ENCODE peak calls at places on chromosome 12, in nine cellular contexts. H, P, B, V, W, G, S, Y and Z are unnamed samples.

GRCh38 chr12:8996682-8997405 is 7.5 kb downstream of the KLRG1 start:
- DNase-seq in W (no peak), G (peak; percentile 26), Y (no peak), B (peak; percentile 6), P (peak; percentile 17), V (no peak), S (peak; percentile 54), H (peak; percentile 28), Z (no peak)

GRCh38 chr12:128111333-128111732 is 155.6 kb upstream of the TMEM132C start:
- DNase-seq in B (no peak), P (no peak), V (no peak), S (no peak), H (no peak), W (no peak), Y (no peak), G (no peak), Z (no peak)

GRCh38 chr12:124709722-124710656 is 142.6 kb upstream of the NCOR2 start:
- DNase-seq in V (no peak), P (peak; percentile 77), B (no peak), Y (no peak), S (no peak), W (no peak), H (no peak), G (no peak), Z (no peak)

GRCh38 chr12:86572455-86572854 is 316.3 kb upstream of the MGAT4C start:
- DNase-seq in G (no peak), S (no peak), H (no peak), Y (no peak), W (no peak), P (no peak), B (no peak), V (no peak), Z (no peak)

GRCh38 chr12:58189030-58189429 is 247.7 kb downstream of the ATP23 start:
- DNase-seq in B (no peak), W (no peak), P (no peak), V (no peak), H (no peak), Y (no peak), S (no peak), G (no peak), Z (no peak)

GRCh38 chr12:29714966-29715365 is 68.8 kb downstream of the TMTC1 start:
- DNase-seq in P (no peak), W (no peak), G (no peak), S (no peak), Y (no peak), V (no peak), H (no peak), B (no peak), Z (no peak)

GRCh38 chr12:51977320-51977753 is 25.8 kb downstream of the ACVR1B start:
- DNase-seq in B (no peak), Y (no peak), H (no peak), G (no peak), W (no peak), S (no peak), P (no peak), V (no peak), Z (no peak)

GRCh38 chr12:93783827-93784226 is 106.7 kb downstream of the CRADD start:
- DNase-seq in S (no peak), P (no peak), Y (no peak), H (peak; percentile 40), V (no peak), G (no peak), B (peak; percentile 39), W (peak; percentile 11), Z (no peak)